ENCODE peak calls at places on chromosomes 3 and 15, in five cellular contexts. H is COR-L47, V is SK-N-DZ, N is nephron progenitor cell, D is thyroid gland. S is an unnamed sample.

GRCh38 chr15:79402136-79402535 is 30.0 kb upstream of the MINAR1 start:
- DNase-seq in H (no peak), V (no peak), N (no peak), D (no peak), S (no peak)

GRCh38 chr15:100159436-100159835 is 182.3 kb downstream of the ADAMTS17 start:
- DNase-seq in H (no peak), V (no peak), N (no peak), D (no peak), S (no peak)

GRCh38 chr3:196666001-196666867 is 26.7 kb downstream of the NRROS start:
- DNase-seq in H (peak; percentile 87), V (peak; percentile 87), N (no peak), D (no peak), S (peak; percentile 85)

GRCh38 chr15:42528970-42529369 is 19.6 kb downstream of the LRRC57 start:
- DNase-seq in H (no peak), V (no peak), N (no peak), D (no peak), S (no peak)

GRCh38 chr3:105783631-105784030 is 85.2 kb downstream of the CBLB start:
- DNase-seq in H (no peak), V (no peak), N (no peak), D (no peak), S (no peak)

GRCh38 chr3:4472312-4472711 is 5.2 kb upstream of the SUMF1 start:
- DNase-seq in H (no peak), V (no peak), N (no peak), D (no peak), S (no peak)

GRCh38 chr15:75095594-75095993 is 72.2 kb downstream of the PPCDC start:
- DNase-seq in H (no peak), V (no peak), N (no peak), D (no peak), S (no peak)

GRCh38 chr15:91948001-91948608 is 94.6 kb downstream of the SLCO3A1 start:
- DNase-seq in H (no peak), V (no peak), N (no peak), D (peak; percentile 49), S (no peak)

GRCh38 chr3:126104742-126105605 is 21.1 kb upstream of the SLC41A3 start:
- DNase-seq in H (no peak), V (no peak), N (no peak), D (no peak), S (no peak)

GRCh38 chr15:89396723-89397652 is 62.4 kb upstream of the POLG start:
- DNase-seq in H (no peak), V (no peak), N (no peak), D (no peak), S (no peak)

GRCh38 chr15:57772223-57772957 is 65.9 kb downstream of the POLR2M start:
- DNase-seq in H (no peak), V (no peak), N (no peak), D (no peak), S (no peak)

GRCh38 chr15:88385078-88385700 is 82.0 kb downstream of the MRPL46 start:
- DNase-seq in H (no peak), V (no peak), N (no peak), D (no peak), S (no peak)

GRCh38 chr15:61621146-61621545 is 392.0 kb upstream of the RORA start:
- DNase-seq in H (peak; percentile 48), V (peak; percentile 83), N (peak; percentile 53), D (peak; percentile 51), S (peak; percentile 42)

GRCh38 chr3:30826381-30827061 is 67.9 kb downstream of the GADL1 start:
- DNase-seq in H (no peak), V (no peak), N (no peak), D (no peak), S (no peak)

GRCh38 chr3:106728315-106728821 is 648.9 kb upstream of the CCDC54 start:
- DNase-seq in H (no peak), V (no peak), N (no peak), D (no peak), S (no peak)

GRCh38 chr15:73927003-73927475 is 777 bp downstream of the LOXL1 start:
- DNase-seq in H (peak; percentile 55), V (peak; percentile 41), N (peak; percentile 72), D (peak; percentile 83), S (peak; percentile 80)

GRCh38 chr3:61936344-61936937 is 375.1 kb downstream of the PTPRG start:
- DNase-seq in H (no peak), V (no peak), N (peak; percentile 34), D (peak; percentile 18), S (peak; percentile 0)

GRCh38 chr3:195558602-195559001 is 15.5 kb upstream of the PPP1R2 start:
- DNase-seq in H (peak; percentile 67), V (peak; percentile 54), N (no peak), D (peak; percentile 40), S (peak; percentile 74)

GRCh38 chr15:40776537-40777141 is 6.9 kb downstream of the C15orf62 start:
- DNase-seq in H (no peak), V (no peak), N (no peak), D (peak; percentile 21), S (no peak)

GRCh38 chr3:20040476-20041196 is 390 bp downstream of the KAT2B start:
- DNase-seq in H (peak; percentile 32), V (peak; percentile 65), N (peak; percentile 72), D (peak; percentile 86), S (peak; percentile 39)

GRCh38 chr3:3648961-3649360 is 150.3 kb upstream of the LRRN1 start:
- DNase-seq in H (no peak), V (no peak), N (no peak), D (no peak), S (no peak)

GRCh38 chr3:141875893-141876380 is 506 bp upstream of the ATP1B3 start:
- DNase-seq in H (peak; percentile 82), V (peak; percentile 63), N (peak; percentile 62), D (no peak), S (peak; percentile 59)

GRCh38 chr15:33084661-33085060 is 109.9 kb downstream of the FMN1 start:
- DNase-seq in H (no peak), V (no peak), N (no peak), D (no peak), S (no peak)

GRCh38 chr3:123584284-123584987 is 417 bp downstream of the HACD2 start:
- DNase-seq in H (peak; percentile 67), V (no peak), N (peak; percentile 70), D (peak; percentile 69), S (no peak)